ENCODE peak calls at places on chromosomes 7 and 10, in four cellular contexts. N is stimulated activated CD4-positive, alpha-beta T cell treated with anti-CD3 and anti-CD28 coated beads, Interleukin-15, amount 100 ng/mL, for 1 hour; H is EH; V is endothelial cell. E is an unnamed sample.

GRCh38 chr10:3090914-3091313 is 23.6 kb downstream of the PFKP start:
- DNase-seq in V (no peak), N (no peak), H (peak; percentile 71), E (no peak)

GRCh38 chr7:143210541-143210940 is 11.3 kb upstream of the TAS2R40 start:
- DNase-seq in N (no peak), H (peak; percentile 10), V (no peak), E (no peak)

GRCh38 chr10:8043569-8044306 is 10.8 kb upstream of the GATA3 start:
- DNase-seq in V (peak; percentile 37), H (no peak), N (no peak), E (no peak)

GRCh38 chr10:97412891-97413304 is 11.8 kb upstream of the RRP12 start:
- DNase-seq in H (no peak), V (no peak), N (no peak), E (no peak)

GRCh38 chr7:72244826-72245398 is 167.2 kb downstream of the CALN1 start:
- DNase-seq in N (no peak), H (no peak), V (no peak), E (no peak)

GRCh38 chr7:69880848-69881247 is 282.6 kb downstream of the AUTS2 start:
- DNase-seq in V (no peak), H (no peak), N (no peak), E (no peak)

GRCh38 chr10:81875680-81876252 is 772 bp downstream of the NRG3 start:
- DNase-seq in V (peak; percentile 13), N (no peak), H (no peak), E (no peak)

GRCh38 chr7:70285176-70285575 is 686.9 kb downstream of the AUTS2 start:
- DNase-seq in N (no peak), H (no peak), V (no peak), E (no peak)

GRCh38 chr7:34311591-34311990 is 346.4 kb upstream of the NPSR1 start:
- DNase-seq in H (peak; percentile 36), N (no peak), V (no peak), E (no peak)

E was measured in gastrocnemius medialis.